ENCODE peak calls at places on chromosomes 13 and 19, in four cellular contexts. B is CD8-positive, alpha-beta T cell; Z is OCI-LY7; E is pancreas. K is an unnamed sample.

GRCh38 chr13:41152005-41152404 is 19.4 kb upstream of the KBTBD6 start:
- DNase-seq in B (no peak), Z (no peak), E (no peak), K (no peak)

GRCh38 chr13:100330662-100331061 is 241.8 kb downstream of the PCCA start:
- DNase-seq in B (no peak), Z (no peak), E (no peak), K (no peak)

GRCh38 chr19:47324502-47324901 is 7.5 kb upstream of the C5AR2 start:
- DNase-seq in B (no peak), Z (no peak), E (peak; percentile 49), K (peak; percentile 77)

GRCh38 chr19:40519352-40520322 is 52.8 kb downstream of the SPTBN4 start:
- DNase-seq in B (no peak), Z (no peak), E (no peak), K (no peak)

GRCh38 chr13:33150146-33150545 is 133.9 kb downstream of the KL start:
- DNase-seq in B (no peak), Z (no peak), E (no peak), K (no peak)

GRCh38 chr13:98977568-98978270 is at the start of gene DOCK9:
- DNase-seq in B (no peak), Z (no peak), E (peak; percentile 49), K (peak; percentile 60)

GRCh38 chr13:109652536-109652935 is 133.8 kb downstream of the IRS2 start:
- DNase-seq in B (no peak), Z (no peak), E (no peak), K (no peak)

GRCh38 chr19:17041994-17042393 is 15.4 kb upstream of the CPAMD8 start:
- DNase-seq in B (no peak), Z (no peak), E (no peak), K (no peak)

GRCh38 chr13:37944476-37945442 is 75.2 kb upstream of the TRPC4 start:
- DNase-seq in B (no peak), Z (peak; percentile 1), E (no peak), K (no peak)

GRCh38 chr19:3148503-3148902 is 12.7 kb downstream of the GNA15 start:
- DNase-seq in B (no peak), Z (no peak), E (no peak), K (no peak)

GRCh38 chr13:39016789-39017188 is 21.1 kb downstream of the PROSER1 start:
- DNase-seq in B (no peak), Z (peak; percentile 34), E (no peak), K (no peak)

GRCh38 chr13:23447927-23448326 is 14.4 kb upstream of the SACS start:
- DNase-seq in B (no peak), Z (no peak), E (no peak), K (no peak)

GRCh38 chr19:46221981-46222610 is 7.4 kb upstream of the IGFL1 start:
- DNase-seq in B (no peak), Z (no peak), E (peak; percentile 25), K (peak; percentile 76)

GRCh38 chr13:34030782-34031181 is 212.8 kb downstream of the RFC3 start:
- DNase-seq in B (no peak), Z (no peak), E (no peak), K (no peak)

GRCh38 chr19:45791744-45792481 is 732 bp downstream of the DMWD start:
- DNase-seq in B (no peak), Z (no peak), E (no peak), K (no peak)

GRCh38 chr13:26678796-26679195 is 81.8 kb downstream of the GPR12 start:
- DNase-seq in B (no peak), Z (no peak), E (no peak), K (no peak)

GRCh38 chr19:56966697-56967299 is 126.3 kb upstream of the PEG3 start:
- DNase-seq in B (no peak), Z (no peak), E (no peak), K (no peak)

GRCh38 chr19:56964526-56964925 is 124.0 kb upstream of the PEG3 start:
- DNase-seq in B (no peak), Z (no peak), E (no peak), K (no peak)

GRCh38 chr19:56971230-56971629 is 130.7 kb upstream of the PEG3 start:
- DNase-seq in B (no peak), Z (no peak), E (no peak), K (no peak)

GRCh38 chr19:56969726-56970125 is 129.2 kb upstream of the PEG3 start:
- DNase-seq in B (no peak), Z (no peak), E (no peak), K (no peak)

DNA sequence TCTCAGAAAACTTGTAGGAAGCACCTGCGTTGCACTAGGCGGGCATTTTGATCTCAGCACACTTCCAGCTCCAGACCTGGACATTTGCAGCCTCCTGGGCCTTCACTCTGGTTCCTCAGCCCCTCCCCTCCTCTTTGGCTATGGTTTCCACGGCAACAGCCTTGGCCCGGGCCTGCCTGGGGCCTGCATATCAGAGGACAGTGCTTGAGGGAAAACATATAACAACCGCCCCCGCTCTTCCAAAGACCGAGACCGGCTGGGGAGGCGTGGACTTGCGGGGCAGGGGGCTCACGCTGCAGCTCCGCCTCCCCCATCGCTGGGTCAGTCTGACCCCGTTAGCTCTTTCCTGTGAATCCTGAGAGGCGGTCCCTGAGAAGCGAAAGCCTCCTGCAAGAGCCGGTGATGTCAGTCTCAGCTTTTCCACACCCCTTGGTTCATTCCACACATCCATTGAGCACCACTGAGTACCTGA is 125.7 kb upstream of the PEG3 start:
- DNase-seq in B (no peak), Z (no peak), E (no peak), K (no peak)
- H3K9me3 ChIP-seq in B (no peaks in the 10 kb centered on the region), Z (no peaks in the 10 kb centered on the region), E (no peaks in the 10 kb centered on the region), K (peaks cover 3% of the 10 kb centered on the region)

DNA sequence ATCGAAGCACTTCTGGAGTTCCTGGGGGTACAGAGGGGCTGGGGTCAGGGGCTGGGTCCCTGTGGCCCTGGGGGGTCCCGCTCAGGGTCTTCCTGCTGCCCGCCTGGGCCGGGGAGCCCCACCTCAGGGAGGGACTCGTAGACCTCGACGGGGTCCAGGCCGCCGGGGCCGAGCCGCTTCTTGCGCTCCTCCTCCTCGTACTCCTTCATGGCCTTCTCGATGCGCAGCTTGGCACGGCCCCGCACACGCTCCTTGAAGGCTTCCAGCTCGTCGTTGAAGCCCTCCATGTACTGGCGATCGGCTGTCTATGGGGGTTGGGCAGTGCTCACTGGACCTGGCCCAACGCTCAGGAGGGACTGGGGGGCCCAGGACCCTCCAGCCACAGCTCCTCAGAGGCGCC is 10.2 kb downstream of the CDC37 start:
- DNase-seq in B (no peak), Z (no peak), E (no peak), K (no peak)
- H3K36me3 ChIP-seq in B (peaks cover 20% of the 10 kb centered on the region), Z (peaks cover 83% of the 10 kb centered on the region), E (peaks cover 7% of the 10 kb centered on the region), K (peaks cover 67% of the 10 kb centered on the region)

DNA sequence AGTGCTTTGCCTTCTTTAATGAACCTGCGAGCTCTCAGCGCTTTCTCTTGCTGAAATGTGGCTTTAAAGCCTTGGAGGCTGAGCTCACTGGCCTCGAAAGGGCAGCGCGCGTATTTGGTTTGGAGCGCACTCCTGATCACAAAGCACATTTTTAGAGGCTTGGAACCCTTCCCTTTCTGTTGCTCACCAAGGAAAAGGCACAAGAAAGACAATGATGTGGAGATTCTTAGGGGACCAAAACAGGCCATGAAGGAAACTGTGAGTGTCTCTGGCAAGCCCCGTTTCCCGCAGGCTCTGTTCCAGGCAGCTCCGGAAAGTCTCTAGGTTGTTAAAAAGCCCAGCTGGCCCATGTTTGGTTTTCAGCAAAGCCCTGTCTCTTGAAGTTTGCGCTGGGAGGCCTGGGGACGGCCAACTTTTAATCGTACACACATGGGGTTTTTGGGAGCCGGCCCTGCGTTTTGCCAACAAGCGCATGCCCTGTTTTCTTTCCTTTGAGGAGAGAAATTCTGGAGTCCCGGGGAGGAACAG is 9.4 kb upstream of the SPC24 start:
- DNase-seq in B (no peak), Z (no peak), E (no peak), K (peak; percentile 56)
- H3K4me3 ChIP-seq in B (no peak overlapping the region), Z (no peak overlapping the region), E (no peak overlapping the region), K (no peak overlapping the region)

DNA sequence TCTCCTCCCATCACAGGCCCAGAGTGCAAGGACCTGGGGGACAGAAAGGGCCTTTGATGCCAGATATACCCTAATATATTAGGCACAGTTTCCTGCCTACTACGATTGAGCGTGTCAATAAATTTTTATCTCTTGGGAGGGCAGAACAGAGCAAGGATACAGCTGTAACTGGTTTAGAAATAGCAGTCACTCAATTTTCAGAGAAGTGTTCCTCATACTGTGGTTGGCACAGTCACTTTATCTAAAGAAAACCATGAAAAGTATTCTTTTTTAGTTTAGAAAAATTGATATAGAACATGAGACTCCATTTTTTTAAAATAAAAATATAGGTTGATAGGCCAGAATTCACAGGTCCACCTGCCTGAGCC is 460 bp upstream of the ZNF155 start:
- DNase-seq in B (no peak), Z (no peak), E (no peak), K (no peak)
- H3K9me3 ChIP-seq in B (no peaks in the 10 kb centered on the region), Z (no peaks in the 10 kb centered on the region), E (no peaks in the 10 kb centered on the region), K (peaks cover 33% of the 10 kb centered on the region)

GRCh38 chr13:49561064-49561410 is 24.3 kb downstream of the RCBTB1 start:
- DNase-seq in B (no peak), Z (no peak), E (no peak), K (no peak)
- H3K36me3 ChIP-seq in B (peaks cover 6% of the 10 kb centered on the region), Z (peaks cover 69% of the 10 kb centered on the region), E (no peaks in the 10 kb centered on the region), K (peaks cover 45% of the 10 kb centered on the region)

GRCh38 chr13:21078501-21078900 is 17.1 kb upstream of the LATS2 start:
- DNase-seq in B (no peak), Z (no peak), E (no peak), K (no peak)

GRCh38 chr13:21074601-21075302 is 13.4 kb upstream of the LATS2 start:
- DNase-seq in B (no peak), Z (no peak), E (no peak), K (no peak)

GRCh38 chr13:21077360-21078353 is 16.3 kb upstream of the LATS2 start:
- DNase-seq in B (no peak), Z (no peak), E (no peak), K (no peak)

GRCh38 chr13:21075303-21076264 is 14.2 kb upstream of the LATS2 start:
- DNase-seq in B (no peak), Z (no peak), E (no peak), K (peak; percentile 66)

DNA sequence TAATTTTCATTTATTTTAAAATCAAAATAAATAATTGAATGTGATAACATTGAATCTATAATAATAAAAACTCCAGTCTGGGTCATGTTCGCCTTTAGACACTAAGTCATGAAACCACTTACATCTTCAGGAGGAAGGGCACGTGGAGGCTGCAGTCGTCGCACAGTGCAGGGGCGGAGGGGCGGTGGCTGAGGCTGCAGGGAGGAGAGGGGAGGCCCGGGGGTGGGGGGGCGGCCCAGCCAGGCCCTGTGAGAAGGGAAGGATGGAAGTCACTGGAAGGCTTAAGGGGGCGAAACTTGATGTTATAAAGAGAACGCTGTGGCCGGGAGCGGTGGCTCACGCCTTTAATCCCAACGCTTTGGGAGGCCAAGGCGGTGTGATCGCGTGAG is 14.9 kb upstream of the LATS2 start:
- DNase-seq in B (no peak), Z (no peak), E (no peak), K (no peak)
- H3K4me3 ChIP-seq in B (no peak overlapping the region), Z (no peak overlapping the region), E (no peak overlapping the region), K (peak overlapping the region; percentile 65)

DNA sequence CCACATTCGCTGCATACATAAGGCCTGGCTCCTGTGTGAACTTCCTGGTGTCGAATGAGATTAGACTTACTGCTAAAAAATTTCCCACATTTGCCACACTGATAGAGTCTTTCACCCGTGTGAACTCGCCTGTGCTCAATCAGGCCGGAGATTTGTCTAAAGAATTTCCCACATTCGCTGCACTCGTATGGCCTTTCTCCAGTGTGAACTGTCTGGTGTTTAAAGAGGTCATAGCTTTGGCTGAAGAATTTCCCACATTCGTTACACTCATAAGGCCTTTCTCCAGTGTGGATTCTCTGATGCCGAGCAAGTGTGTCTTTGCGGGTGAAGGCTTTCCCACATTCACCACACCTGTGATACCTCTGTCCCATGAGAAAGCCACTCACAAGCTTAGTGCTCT is 6.5 kb downstream of the ZNF671 start:
- DNase-seq in B (no peak), Z (no peak), E (no peak), K (no peak)
- H3K9me3 ChIP-seq in B (peaks cover 65% of the 10 kb centered on the region), Z (no peaks in the 10 kb centered on the region), E (no peaks in the 10 kb centered on the region), K (peaks cover 92% of the 10 kb centered on the region)

K was measured in lower lobe of right lung.